ENCODE peak calls at places on chromosome 11, in five cellular contexts. Y, W, N, A and U are unnamed samples.

GRCh38 chr11:19980957-19981669 is 179.2 kb downstream of the DBX1 start:
- DNase-seq in Y (no peak), W (peak; percentile 83), N (no peak), A (no peak), U (no peak)

GRCh38 chr11:57541099-57541670 is 3.8 kb downstream of the SMTNL1 start:
- DNase-seq in Y (no peak), W (no peak), N (no peak), A (no peak), U (no peak)

GRCh38 chr11:61682093-61682732 is 2.0 kb downstream of the DAGLA start:
- DNase-seq in Y (no peak), W (no peak), N (no peak), A (no peak), U (no peak)

GRCh38 chr11:95512682-95513081 is 276.9 kb downstream of the FAM76B start:
- DNase-seq in Y (no peak), W (peak; percentile 91), N (no peak), A (no peak), U (no peak)

GRCh38 chr11:91927448-91927847 is 297.2 kb upstream of the FAT3 start:
- DNase-seq in Y (no peak), W (no peak), N (no peak), A (no peak), U (no peak)

GRCh38 chr11:86519064-86519911 is 144.6 kb downstream of the CCDC81 start:
- DNase-seq in Y (no peak), W (peak; percentile 83), N (peak; percentile 32), A (no peak), U (no peak)

GRCh38 chr11:9726313-9727022 is 62.6 kb downstream of the SWAP70 start:
- DNase-seq in Y (no peak), W (no peak), N (no peak), A (peak; percentile 35), U (no peak)

GRCh38 chr11:73951797-73952196 is 971 bp downstream of the DNAJB13 start:
- DNase-seq in Y (no peak), W (no peak), N (no peak), A (no peak), U (no peak)

GRCh38 chr11:8717876-8718753 is 35.5 kb downstream of the RPL27A start:
- DNase-seq in Y (no peak), W (peak; percentile 94), N (peak; percentile 79), A (peak; percentile 25), U (no peak)

GRCh38 chr11:74009230-74009547 is 304 bp upstream of the UCP3 start:
- DNase-seq in Y (no peak), W (no peak), N (no peak), A (no peak), U (no peak)